ENCODE peak calls at places on chromosomes 2 and 18, in four cellular contexts. One of them, this sample, is unnamed.

GRCh38 chr2:72827999-72828646 is 2.3 kb upstream of the EXOC6B start:
- DNase-seq in upper lobe of right lung: no peak
- DNase-seq in heart left ventricle: no peak
- DNase-seq in AG04450: peak
- DNase-seq in this sample: peak

GRCh38 chr2:20491739-20492531 is 45.1 kb downstream of the RHOB start:
- DNase-seq in AG04450: no peak
- DNase-seq in upper lobe of right lung: peak
- DNase-seq in heart left ventricle: no peak
- DNase-seq in this sample: no peak

GRCh38 chr2:158890296-158890905 is 78.0 kb upstream of the TANC1 start:
- DNase-seq in upper lobe of right lung: no peak
- DNase-seq in AG04450: no peak
- DNase-seq in heart left ventricle: no peak
- DNase-seq in this sample: peak

GRCh38 chr2:143558665-143559064 is 429.4 kb downstream of the ARHGAP15 start:
- DNase-seq in heart left ventricle: no peak
- DNase-seq in upper lobe of right lung: no peak
- DNase-seq in AG04450: peak
- DNase-seq in this sample: peak

GRCh38 chr2:2656046-2656715 is 325.1 kb upstream of the MYT1L start:
- DNase-seq in AG04450: no peak
- DNase-seq in heart left ventricle: no peak
- DNase-seq in upper lobe of right lung: no peak
- DNase-seq in this sample: no peak

GRCh38 chr2:237096911-237097310 is 11.2 kb downstream of the COPS8 start:
- DNase-seq in heart left ventricle: no peak
- DNase-seq in AG04450: peak
- DNase-seq in upper lobe of right lung: no peak
- DNase-seq in this sample: peak

GRCh38 chr2:209472871-209473270 is 49.0 kb downstream of the MAP2 start:
- DNase-seq in AG04450: no peak
- DNase-seq in heart left ventricle: no peak
- DNase-seq in upper lobe of right lung: no peak
- DNase-seq in this sample: peak

GRCh38 chr2:151197184-151198070 is 64.2 kb downstream of the RBM43 start:
- DNase-seq in heart left ventricle: no peak
- DNase-seq in AG04450: no peak
- DNase-seq in upper lobe of right lung: no peak
- DNase-seq in this sample: no peak

GRCh38 chr2:234111523-234111922 is 61.0 kb downstream of the SPP2 start:
- DNase-seq in upper lobe of right lung: no peak
- DNase-seq in AG04450: no peak
- DNase-seq in heart left ventricle: no peak
- DNase-seq in this sample: peak

GRCh38 chr18:79852561-79853302 is 55.0 kb downstream of the KCNG2 start:
- DNase-seq in upper lobe of right lung: peak
- DNase-seq in heart left ventricle: no peak
- DNase-seq in AG04450: no peak
- DNase-seq in this sample: no peak

GRCh38 chr2:129237966-129238725 is 741.3 kb upstream of the RAB6C start:
- DNase-seq in heart left ventricle: no peak
- DNase-seq in upper lobe of right lung: no peak
- DNase-seq in AG04450: no peak
- DNase-seq in this sample: peak

GRCh38 chr2:238075397-238075796 is 14.6 kb downstream of the SCLY start:
- DNase-seq in upper lobe of right lung: no peak
- DNase-seq in heart left ventricle: no peak
- DNase-seq in AG04450: no peak
- DNase-seq in this sample: no peak

GRCh38 chr18:8403713-8404112 is 205.5 kb upstream of the RAB12 start:
- DNase-seq in heart left ventricle: no peak
- DNase-seq in AG04450: no peak
- DNase-seq in upper lobe of right lung: no peak
- DNase-seq in this sample: no peak

GRCh38 chr2:160736629-160737028 is 243.0 kb upstream of the RBMS1 start:
- DNase-seq in upper lobe of right lung: no peak
- DNase-seq in AG04450: no peak
- DNase-seq in heart left ventricle: no peak
- DNase-seq in this sample: peak

GRCh38 chr2:124586210-124586609 is 561.1 kb downstream of the CNTNAP5 start:
- DNase-seq in heart left ventricle: no peak
- DNase-seq in AG04450: no peak
- DNase-seq in upper lobe of right lung: no peak
- DNase-seq in this sample: no peak

GRCh38 chr2:165440367-165440766 is 29.1 kb upstream of the CSRNP3 start:
- DNase-seq in AG04450: no peak
- DNase-seq in heart left ventricle: no peak
- DNase-seq in upper lobe of right lung: no peak
- DNase-seq in this sample: peak

GRCh38 chr2:201219328-201220096 is 36.6 kb downstream of the CASP10 start:
- DNase-seq in upper lobe of right lung: no peak
- DNase-seq in AG04450: no peak
- DNase-seq in heart left ventricle: no peak
- DNase-seq in this sample: no peak
- H3K4me3 ChIP-seq in upper lobe of right lung: no peak
- H3K4me3 ChIP-seq in AG04450: no peak
- H3K4me3 ChIP-seq in heart left ventricle: no peak
- H3K4me3 ChIP-seq in this sample: no peak

GRCh38 chr2:11669454-11670291 is at the start of gene NTSR2:
- DNase-seq in AG04450: no peak
- DNase-seq in upper lobe of right lung: peak
- DNase-seq in heart left ventricle: peak
- DNase-seq in this sample: peak
- TF ChIP-seq CTCF in AG04450: no peak
- TF ChIP-seq CTCF in upper lobe of right lung: no peak
- TF ChIP-seq CTCF in heart left ventricle: peak
- TF ChIP-seq CTCF in this sample: no peak

DNA sequence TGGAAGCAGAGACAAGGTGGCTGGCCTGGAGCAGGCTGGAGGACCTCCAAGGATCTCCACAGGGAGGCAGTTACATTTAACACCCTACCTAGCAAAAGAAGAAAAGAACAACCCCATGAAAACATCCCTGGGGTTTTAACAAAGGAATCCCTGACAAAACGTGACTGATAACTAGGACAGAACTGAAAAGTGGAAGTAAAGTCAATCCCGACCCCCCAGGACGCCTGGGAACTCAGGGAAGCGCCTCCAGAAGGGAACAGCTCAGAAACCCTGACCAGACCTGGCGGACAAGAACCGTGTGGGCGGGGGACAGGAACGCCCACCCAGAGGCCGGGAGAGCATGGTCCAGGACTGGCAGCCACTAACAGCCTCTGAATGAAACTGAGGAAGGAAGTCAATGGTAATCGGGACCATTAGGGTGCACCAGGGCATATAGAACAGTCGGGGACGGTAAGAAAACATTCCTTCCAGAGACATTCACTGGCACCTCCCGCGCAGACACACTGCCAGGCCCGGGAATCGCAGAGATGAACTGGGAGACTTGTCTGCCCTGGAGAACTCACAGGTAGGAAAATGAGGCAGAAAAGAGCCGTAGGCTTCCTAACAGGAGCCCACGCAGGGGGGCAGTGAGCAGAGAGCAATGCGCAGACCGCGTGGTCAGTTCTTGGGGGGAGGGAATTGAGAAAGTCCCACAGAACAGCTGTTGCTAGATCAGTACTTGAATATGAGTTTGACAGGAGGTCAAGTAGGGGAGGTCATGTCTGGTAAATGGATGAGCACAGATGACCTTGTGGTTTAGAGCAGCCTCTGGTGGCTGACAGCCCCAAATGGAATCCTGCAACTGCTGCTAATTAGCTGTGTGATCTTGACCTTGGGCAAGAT is 1.3 kb upstream of the TBC1D8 start:
- DNase-seq in heart left ventricle: peak
- DNase-seq in upper lobe of right lung: peak
- DNase-seq in AG04450: no peak
- DNase-seq in this sample: peak
- H3K4me3 ChIP-seq in heart left ventricle: peak
- H3K4me3 ChIP-seq in upper lobe of right lung: peak
- H3K4me3 ChIP-seq in AG04450: no peak
- H3K4me3 ChIP-seq in this sample: peak

GRCh38 chr2:98935111-98935770 is 784 bp downstream of the CRACDL start:
- DNase-seq in AG04450: no peak
- DNase-seq in heart left ventricle: no peak
- DNase-seq in upper lobe of right lung: peak
- DNase-seq in this sample: no peak

GRCh38 chr2:98935777-98936132 is 270 bp downstream of the CRACDL start:
- DNase-seq in AG04450: no peak
- DNase-seq in heart left ventricle: no peak
- DNase-seq in upper lobe of right lung: peak
- DNase-seq in this sample: no peak

GRCh38 chr2:98937906-98938305 is 1.9 kb upstream of the CRACDL start:
- DNase-seq in AG04450: no peak
- DNase-seq in heart left ventricle: no peak
- DNase-seq in upper lobe of right lung: no peak
- DNase-seq in this sample: no peak

GRCh38 chr2:98936917-98937351 is 909 bp upstream of the CRACDL start:
- DNase-seq in heart left ventricle: no peak
- DNase-seq in upper lobe of right lung: peak
- DNase-seq in AG04450: no peak
- DNase-seq in this sample: no peak

DNA sequence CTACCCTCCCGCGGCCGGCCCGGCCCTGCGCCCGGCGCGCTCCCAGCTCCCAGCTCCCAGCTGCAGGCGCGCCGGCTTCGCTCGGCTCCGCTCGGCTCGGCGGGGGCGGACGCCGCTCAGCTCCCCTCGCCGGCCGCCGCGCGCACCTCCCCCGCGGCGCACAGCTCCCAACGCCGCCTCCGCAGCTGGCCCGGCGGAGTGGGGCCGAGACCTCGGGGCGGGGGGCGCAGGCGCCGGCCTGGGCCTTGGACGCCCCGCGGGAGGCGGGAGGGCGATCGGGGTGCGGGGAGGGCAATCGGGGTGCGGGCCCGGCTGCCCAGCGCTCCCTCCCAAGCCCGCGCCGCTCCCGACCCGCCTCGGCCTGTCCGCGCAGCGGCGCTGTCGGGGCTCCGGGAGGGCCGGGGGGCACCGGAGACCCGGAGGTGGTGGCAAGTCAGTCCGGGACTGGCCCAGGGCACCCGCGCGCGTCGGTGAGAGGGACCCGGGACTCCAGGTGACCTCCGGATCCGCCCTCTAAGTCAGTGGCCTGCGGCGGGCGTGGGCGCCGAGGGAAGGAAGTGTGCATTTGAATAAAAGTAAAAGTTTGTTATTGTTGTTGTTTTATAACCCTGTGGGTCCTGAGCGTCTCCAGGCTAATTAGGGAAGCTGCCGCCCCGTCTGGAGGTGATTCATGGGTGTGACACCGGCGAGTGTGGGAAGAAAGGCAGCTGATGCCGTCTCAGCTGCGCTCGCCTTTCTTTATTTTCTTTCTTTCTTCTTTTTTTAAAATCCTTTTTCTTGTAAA is at the start of gene CRACDL:
- DNase-seq in heart left ventricle: no peak
- DNase-seq in AG04450: no peak
- DNase-seq in upper lobe of right lung: peak
- DNase-seq in this sample: no peak
- TF ChIP-seq CTCF in heart left ventricle: no peak
- TF ChIP-seq CTCF in AG04450: no peak
- TF ChIP-seq CTCF in upper lobe of right lung: no peak
- TF ChIP-seq CTCF in this sample: no peak

GRCh38 chr2:38066415-38066814 is 9.5 kb downstream of the CYP1B1 start:
- DNase-seq in upper lobe of right lung: no peak
- DNase-seq in AG04450: no peak
- DNase-seq in heart left ventricle: no peak
- DNase-seq in this sample: no peak

GRCh38 chr2:38065502-38066135 is 10.3 kb downstream of the CYP1B1 start:
- DNase-seq in upper lobe of right lung: no peak
- DNase-seq in AG04450: no peak
- DNase-seq in heart left ventricle: no peak
- DNase-seq in this sample: no peak

GRCh38 chr2:38070438-38070837 is 5.5 kb downstream of the CYP1B1 start:
- DNase-seq in heart left ventricle: no peak
- DNase-seq in AG04450: no peak
- DNase-seq in upper lobe of right lung: no peak
- DNase-seq in this sample: no peak

GRCh38 chr2:38064805-38065501 is 11.0 kb downstream of the CYP1B1 start:
- DNase-seq in AG04450: no peak
- DNase-seq in heart left ventricle: no peak
- DNase-seq in upper lobe of right lung: no peak
- DNase-seq in this sample: no peak

DNA sequence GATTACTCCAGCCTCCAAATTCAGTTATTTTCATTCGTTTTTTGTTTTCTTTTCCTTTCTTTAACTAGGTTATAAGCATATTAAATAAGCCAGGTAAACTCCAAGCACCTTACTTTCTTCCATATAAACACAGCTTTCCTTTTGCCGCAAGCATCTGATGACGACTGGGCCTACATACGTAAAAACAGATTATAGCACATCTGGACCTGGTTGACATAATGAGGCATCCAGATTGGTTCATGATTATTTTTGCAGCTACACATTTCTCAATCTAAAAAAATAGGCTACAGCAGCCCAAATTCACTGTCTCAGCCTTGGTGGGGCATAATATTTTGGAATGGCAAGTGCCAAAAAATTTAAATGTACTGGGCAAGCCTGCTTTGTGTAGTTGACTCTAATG is 7.7 kb downstream of the CYP1B1 start:
- DNase-seq in upper lobe of right lung: no peak
- DNase-seq in heart left ventricle: no peak
- DNase-seq in AG04450: no peak
- DNase-seq in this sample: no peak
- H3K4me3 ChIP-seq in upper lobe of right lung: peak
- H3K4me3 ChIP-seq in heart left ventricle: peak
- H3K4me3 ChIP-seq in AG04450: no peak
- H3K4me3 ChIP-seq in this sample: peak

This sample was measured in AG10803.